ENCODE peak calls at places on chromosomes 5 and 9, in four cellular contexts. B is A549, Y is endothelial cell of umbilical vein, V is heart right ventricle. H is an unnamed sample. For H3K4me1, the result is how much of the 10 kb centered on the place peaks cover.

GRCh38 chr5:9782806-9783560 is 152.8 kb upstream of the TAS2R1 start:
- DNase-seq in B (no peak), Y (no peak), V (no peak), H (peak)

GRCh38 chr5:132646867-132647266 is 11.1 kb upstream of the IL13 start:
- DNase-seq in V (no peak), B (no peak), Y (no peak), H (no peak)

GRCh38 chr5:97224112-97224750 is 41.2 kb upstream of the RIOK2 start:
- DNase-seq in B (no peak), V (no peak), Y (no peak), H (peak)

GRCh38 chr5:27403248-27403882 is 365.0 kb upstream of the CDH9 start:
- DNase-seq in V (no peak), Y (no peak), B (peak), H (peak)

GRCh38 chr9:95556521-95556920 is 39.8 kb upstream of the PTCH1 start:
- DNase-seq in B (no peak), V (no peak), Y (no peak), H (no peak)

GRCh38 chr5:67303356-67303755 is 106.8 kb upstream of the CD180 start:
- DNase-seq in V (no peak), B (no peak), Y (peak), H (no peak)

GRCh38 chr9:98572054-98572627 is 136.6 kb downstream of the GABBR2 start:
- DNase-seq in V (no peak), Y (no peak), B (no peak), H (no peak)

GRCh38 chr5:132814441-132815294 is 1.6 kb downstream of the SOWAHA start:
- DNase-seq in Y (no peak), V (no peak), B (no peak), H (no peak)

GRCh38 chr5:159061834-159062530 is 37.7 kb downstream of the EBF1 start:
- DNase-seq in Y (peak), V (no peak), B (no peak), H (peak)

GRCh38 chr9:91677354-91677753 is 253.7 kb upstream of the NFIL3 start:
- DNase-seq in B (no peak), Y (no peak), V (no peak), H (peak)

GRCh38 chr9:34070601-34071340 is 22.1 kb upstream of the UBAP2 start:
- DNase-seq in V (no peak), B (no peak), Y (no peak), H (peak)

GRCh38 chr9:91536211-91536691 is 112.6 kb upstream of the NFIL3 start:
- DNase-seq in V (no peak), Y (no peak), B (peak), H (peak)

GRCh38 chr5:147055850-147056523 is 177.4 kb upstream of the PPP2R2B start:
- DNase-seq in B (no peak), V (no peak), Y (no peak), H (no peak)

GRCh38 chr5:123754167-123754840 is 242.3 kb downstream of the CSNK1G3 start:
- DNase-seq in B (no peak), V (no peak), Y (no peak), H (peak)

GRCh38 chr9:93261735-93262523 is 78.0 kb downstream of the WNK2 start:
- DNase-seq in B (no peak), Y (no peak), V (no peak), H (no peak)

GRCh38 chr9:79195904-79196303 is 375.9 kb upstream of the TLE4 start:
- DNase-seq in Y (no peak), B (no peak), V (no peak), H (peak)

GRCh38 chr9:29212590-29213373 is 1639.5 kb upstream of the C9orf72 start:
- DNase-seq in B (peak), Y (no peak), V (no peak), H (no peak)

GRCh38 chr9:86126998-86127972 is 27.9 kb upstream of the GOLM1 start:
- DNase-seq in Y (no peak), V (peak), B (peak), H (peak)

GRCh38 chr5:177378884-177379883 is 5.0 kb upstream of the SLC34A1 start:
- DNase-seq in Y (no peak), B (peak), V (no peak), H (peak)

GRCh38 chr9:96553070-96553469 is 66.6 kb downstream of the CDC14B start:
- DNase-seq in B (no peak), Y (no peak), V (no peak), H (peak)

GRCh38 chr9:69180670-69181069 is 6.6 kb downstream of the TJP2 start:
- DNase-seq in V (peak), Y (peak), B (peak), H (peak)

GRCh38 chr5:28281381-28281780 is 1243.0 kb upstream of the CDH9 start:
- DNase-seq in B (no peak), Y (no peak), V (no peak), H (peak)

GRCh38 chr9:78835928-78836450 is 539.1 kb downstream of the PSAT1 start:
- DNase-seq in Y (no peak), B (no peak), V (no peak), H (no peak)

GRCh38 chr9:758147-758546 is 83.3 kb upstream of the DMRT1 start:
- DNase-seq in Y (no peak), B (no peak), V (no peak), H (no peak)

DNA sequence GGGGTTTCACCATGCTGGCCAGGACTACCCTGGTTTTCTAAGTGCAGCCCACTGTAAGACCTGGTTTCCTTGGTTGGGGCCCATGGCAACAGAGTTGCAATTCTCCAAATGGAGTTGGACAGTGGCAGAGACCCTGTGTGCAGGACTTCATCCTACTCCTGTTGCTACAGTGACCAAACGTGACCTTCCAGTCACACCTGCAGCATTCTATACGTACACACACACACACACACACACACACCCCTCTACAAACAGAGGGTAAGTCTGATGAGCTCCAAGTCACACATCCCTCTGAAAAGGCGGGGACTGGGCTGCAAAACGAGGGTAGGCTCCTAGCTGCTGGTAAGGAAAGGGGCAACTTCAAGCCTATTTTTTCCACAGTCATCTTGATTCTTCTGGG is 23.6 kb downstream of the LHFPL2 start:
- DNase-seq in B (no peak), V (no peak), Y (no peak), H (no peak)
- H3K4me1 ChIP-seq in B (half or more), V (under half), Y (under half), H (half or more)

GRCh38 chr5:115842089-115842881 is 550 bp downstream of the AP3S1 start:
- DNase-seq in V (no peak), Y (no peak), B (peak), H (peak)
- H3K4me3 ChIP-seq in V (peak), Y (peak), B (peak), H (peak)

GRCh38 chr5:84599964-84600363 is 215.3 kb upstream of the EDIL3 start:
- DNase-seq in Y (no peak), B (no peak), V (no peak), H (no peak)
- H3K4me1 ChIP-seq in Y (under half), B (under half), V (under half), H (under half)

GRCh38 chr5:138449501-138450239 is 10.8 kb downstream of the REEP2 start:
- DNase-seq in V (peak), Y (peak), B (peak), H (peak)
- H3K4me3 ChIP-seq in V (no peak), Y (no peak), B (no peak), H (no peak)